ENCODE peak calls at places on chromosomes 2 and 18, in eight cellular contexts. X, J, D, A, S, O, R and I are unnamed samples.

GRCh38 chr18:36298113-36298701 is 694 bp downstream of the FHOD3 start:
- DNase-seq in J (no peak), S (peak; percentile 58), R (no peak), D (peak; percentile 29), A (peak; percentile 82), O (no peak), X (peak; percentile 22), I (peak; percentile 60)

GRCh38 chr2:47313141-47313691 is 89.7 kb upstream of the MSH2 start:
- DNase-seq in A (peak; percentile 74), R (peak; percentile 30), X (no peak), D (no peak), J (no peak), S (no peak), O (no peak), I (no peak)

GRCh38 chr2:105412584-105412983 is 13.7 kb upstream of the FHL2 start:
- DNase-seq in X (no peak), D (no peak), S (no peak), A (no peak), R (no peak), J (no peak), O (no peak), I (no peak)

GRCh38 chr2:143329288-143329687 is 200.1 kb downstream of the ARHGAP15 start:
- DNase-seq in S (no peak), X (no peak), O (no peak), D (no peak), J (no peak), R (no peak), A (no peak), I (no peak)

GRCh38 chr18:33472554-33472953 is 32.0 kb upstream of the CCDC178 start:
- DNase-seq in D (no peak), J (no peak), R (no peak), O (no peak), X (no peak), A (no peak), S (no peak), I (no peak)

GRCh38 chr2:231568785-231569435 is 23.8 kb upstream of the TEX44 start:
- DNase-seq in R (no peak), J (no peak), O (no peak), A (no peak), D (no peak), X (no peak), S (no peak), I (no peak)

GRCh38 chr2:11004206-11004605 is 92.5 kb downstream of the KCNF1 start:
- DNase-seq in J (no peak), R (no peak), O (peak; percentile 21), X (no peak), S (no peak), A (no peak), D (no peak), I (no peak)

GRCh38 chr2:42835577-42836371 is 43.4 kb upstream of the HAAO start:
- DNase-seq in J (no peak), X (no peak), O (peak; percentile 100), S (no peak), R (peak; percentile 87), D (peak; percentile 23), A (no peak), I (no peak)

GRCh38 chr2:68342470-68342869 is 22.6 kb upstream of the PLEK start:
- DNase-seq in O (no peak), X (no peak), S (no peak), J (no peak), R (no peak), D (no peak), A (no peak), I (no peak)

GRCh38 chr18:59249186-59249774 is 24.0 kb downstream of the RAX start:
- DNase-seq in A (peak; percentile 87), R (peak; percentile 64), J (peak; percentile 90), O (peak; percentile 85), D (no peak), X (no peak), S (no peak), I (peak; percentile 71)

GRCh38 chr18:24924066-24924716 is 427.8 kb downstream of the ZNF521 start:
- DNase-seq in D (no peak), A (peak; percentile 93), R (no peak), O (no peak), S (no peak), J (no peak), X (no peak), I (no peak)

GRCh38 chr18:40485318-40485717 is 1469.7 kb upstream of the PIK3C3 start:
- DNase-seq in D (no peak), X (no peak), O (peak; percentile 27), J (no peak), S (no peak), R (no peak), A (no peak), I (no peak)

GRCh38 chr2:224211821-224212220 is 172.7 kb upstream of the SERPINE2 start:
- DNase-seq in X (no peak), S (no peak), O (no peak), D (no peak), R (no peak), A (no peak), J (no peak), I (no peak)

GRCh38 chr18:42437646-42438045 is 482.6 kb downstream of the PIK3C3 start:
- DNase-seq in J (no peak), O (peak; percentile 41), A (no peak), X (no peak), S (no peak), D (no peak), R (peak; percentile 26), I (no peak)

GRCh38 chr2:197052371-197052770 is 125.9 kb upstream of the PGAP1 start:
- DNase-seq in S (no peak), J (no peak), O (peak; percentile 8), A (no peak), R (no peak), D (no peak), X (no peak), I (no peak)

GRCh38 chr2:34570266-34570872 is 971.3 kb upstream of the FAM98A start:
- DNase-seq in X (no peak), D (no peak), J (peak; percentile 24), A (peak; percentile 67), R (peak; percentile 9), S (peak; percentile 2), O (peak; percentile 0), I (peak; percentile 9)